ENCODE peak calls at places on chromosomes 1 and 21, in ten cellular contexts. Q is activated CD4-positive, alpha-beta T cell treated with anti-CD3 and anti-CD28 coated beads, Interleukin-2, amount 50 U/mL, for 48 hours; Y is ureter; E is stimulated activated CD8-positive, alpha-beta memory T cell treated with anti-CD3 and anti-CD28 coated beads, Interleukin-7, amount 100 ng/mL, for 24 hours; J is NCI-H345; K is activated naive CD8-positive, alpha-beta T cell treated with anti-CD3 and anti-CD28 coated beads for 36 hours; H is Right ventricle myocardium inferior; L is SK-MEL-5; G is mucosa of descending colon; O is nucleus accumbens. T is an unnamed sample.

GRCh38 chr1:69246109-69246508 is 321.6 kb upstream of the LRRC7 start:
- DNase-seq in G (no peak), L (no peak), Y (no peak), J (no peak), H (no peak), K (no peak), O (no peak), Q (no peak), E (no peak), T (no peak)

GRCh38 chr1:162568802-162569201 is 7.3 kb downstream of the UAP1 start:
- DNase-seq in L (no peak), Y (no peak), O (no peak), G (no peak), H (no peak), J (no peak), E (no peak), Q (no peak), K (no peak), T (no peak)

GRCh38 chr1:45880930-45881329 is 77.5 kb downstream of the MAST2 start:
- DNase-seq in H (no peak), J (no peak), Q (no peak), L (no peak), Y (no peak), O (no peak), E (no peak), K (no peak), G (no peak), T (no peak)

GRCh38 chr1:175618559-175618958 is 124.8 kb downstream of the TNR start:
- DNase-seq in K (no peak), L (no peak), G (no peak), O (no peak), J (no peak), Y (no peak), E (no peak), Q (no peak), H (no peak), T (no peak)

GRCh38 chr1:200305806-200306205 is 104.0 kb downstream of the ZNF281 start:
- DNase-seq in G (no peak), K (no peak), O (no peak), Y (no peak), E (no peak), L (no peak), H (no peak), J (no peak), Q (no peak), T (no peak)

GRCh38 chr21:14523234-14523633 is 22.9 kb downstream of the SAMSN1 start:
- DNase-seq in H (no peak), G (peak; percentile 39), Y (no peak), O (no peak), J (no peak), Q (peak; percentile 48), L (no peak), K (peak; percentile 63), E (no peak), T (no peak)

GRCh38 chr21:32572574-32573420 is 12.5 kb downstream of the TCP10L start:
- DNase-seq in Y (peak; percentile 43), L (peak; percentile 32), O (no peak), H (no peak), Q (no peak), J (peak; percentile 81), G (peak; percentile 79), K (no peak), E (no peak), T (no peak)

GRCh38 chr1:40980453-40981121 is 1.1 kb downstream of the CTPS1 start:
- DNase-seq in H (no peak), O (no peak), E (peak; percentile 24), G (peak; percentile 64), Y (peak; percentile 51), J (peak; percentile 12), Q (peak; percentile 62), L (no peak), K (peak; percentile 55), T (no peak)

GRCh38 chr1:2298685-2299673 is 70.9 kb downstream of the SKI start:
- DNase-seq in L (no peak), G (no peak), H (no peak), Y (no peak), K (no peak), O (peak; percentile 12), E (no peak), J (no peak), Q (no peak), T (no peak)

GRCh38 chr1:154970631-154971340 is at the start of gene SHC1:
- DNase-seq in E (no peak), Y (peak; percentile 93), G (peak; percentile 91), H (peak; percentile 95), L (peak; percentile 90), J (no peak), Q (peak; percentile 61), K (no peak), O (peak; percentile 71), T (no peak)

GRCh38 chr1:180020017-180020416 is 65.4 kb downstream of the CEP350 start:
- DNase-seq in H (no peak), K (no peak), J (no peak), E (no peak), G (no peak), O (no peak), Y (no peak), Q (no peak), L (no peak), T (no peak)

GRCh38 chr1:78493456-78493855 is 2.7 kb downstream of the PTGFR start:
- DNase-seq in K (no peak), Q (no peak), Y (no peak), E (no peak), H (no peak), L (no peak), O (no peak), G (no peak), J (no peak), T (no peak)

GRCh38 chr1:156401681-156402081 is 32.7 kb downstream of the RHBG start:
- DNase-seq in Y (no peak), Q (no peak), H (no peak), L (no peak), G (no peak), J (no peak), O (no peak), K (no peak), E (no peak), T (no peak)

GRCh38 chr1:211612786-211613107 is 33.8 kb upstream of the SLC30A1 start:
- DNase-seq in H (no peak), L (no peak), J (no peak), K (no peak), Q (no peak), Y (no peak), O (no peak), E (no peak), G (no peak), T (no peak)

GRCh38 chr1:10943991-10944730 is 68.3 kb upstream of the TARDBP start:
- DNase-seq in G (peak; percentile 66), K (no peak), E (no peak), L (no peak), J (peak; percentile 95), O (no peak), Q (no peak), H (no peak), Y (no peak), T (peak; percentile 71)

GRCh38 chr1:232678185-232678886 is 48.4 kb upstream of the SIPA1L2 start:
- DNase-seq in K (no peak), Y (no peak), H (no peak), L (no peak), Q (no peak), O (no peak), J (no peak), E (no peak), G (peak; percentile 63), T (no peak)

GRCh38 chr1:45787905-45788304 is 15.5 kb upstream of the MAST2 start:
- DNase-seq in H (no peak), L (no peak), J (no peak), K (no peak), O (no peak), E (no peak), G (no peak), Y (no peak), Q (no peak), T (no peak)

GRCh38 chr1:226335653-226336052 is 26.7 kb upstream of the LIN9 start:
- DNase-seq in J (no peak), Y (no peak), K (no peak), H (no peak), G (no peak), E (no peak), Q (no peak), O (no peak), L (no peak), T (no peak)

GRCh38 chr21:45630876-45631275 is 12.6 kb upstream of the PCBP3 start:
- DNase-seq in H (no peak), J (no peak), G (no peak), L (no peak), K (no peak), E (no peak), Q (no peak), Y (no peak), O (no peak), T (no peak)

GRCh38 chr1:226736908-226737818 is 1.9 kb downstream of the ITPKB start:
- DNase-seq in K (peak; percentile 71), Q (peak; percentile 55), O (peak; percentile 58), G (peak; percentile 69), J (peak; percentile 31), E (no peak), Y (peak; percentile 56), L (no peak), H (peak; percentile 72), T (no peak)

GRCh38 chr1:162541619-162542141 is 19.8 kb upstream of the UAP1 start:
- DNase-seq in K (no peak), L (no peak), O (peak; percentile 2), Y (no peak), E (no peak), J (no peak), H (no peak), Q (no peak), G (no peak), T (no peak)

GRCh38 chr1:243882276-243882675 is 32.2 kb upstream of the AKT3 start:
- DNase-seq in K (no peak), E (no peak), H (no peak), Y (no peak), J (no peak), L (peak; percentile 26), O (no peak), Q (no peak), G (no peak), T (no peak)

GRCh38 chr1:221699582-221700519 is 42.0 kb downstream of the DUSP10 start:
- DNase-seq in L (no peak), G (no peak), E (no peak), O (no peak), J (no peak), H (no peak), Y (no peak), Q (no peak), K (no peak), T (no peak)

GRCh38 chr1:15336866-15337265 is 72.8 kb upstream of the EFHD2 start:
- DNase-seq in O (no peak), L (no peak), G (peak; percentile 42), E (no peak), J (no peak), K (no peak), H (no peak), Q (no peak), Y (no peak), T (no peak)

GRCh38 chr1:115238336-115239147 is 99.5 kb downstream of the NGF start:
- DNase-seq in Y (no peak), H (no peak), E (no peak), J (no peak), G (no peak), Q (no peak), K (no peak), O (no peak), L (no peak), T (no peak)

GRCh38 chr1:147919881-147920280 is 8.3 kb upstream of the GPR89B start:
- DNase-seq in Y (no peak), E (no peak), H (no peak), G (no peak), Q (no peak), J (no peak), L (no peak), O (no peak), K (no peak), T (no peak)

GRCh38 chr1:154557939-154558609 is 388 bp downstream of the UBE2Q1 start:
- DNase-seq in L (peak; percentile 38), J (peak; percentile 52), H (peak; percentile 88), Y (peak; percentile 76), O (no peak), E (no peak), K (no peak), Q (peak; percentile 34), G (peak; percentile 84), T (no peak)

GRCh38 chr1:117930173-117930447 is 571 bp downstream of the WDR3 start:
- DNase-seq in G (no peak), J (no peak), H (no peak), E (no peak), L (no peak), Q (no peak), K (no peak), O (no peak), Y (no peak), T (no peak)